ENCODE peak calls at places on chromosomes 16 and 17, in four cellular contexts. D, Z, F and E are unnamed samples.

GRCh38 chr16:89828870-89829629 is 775 bp downstream of the SPIRE2 start:
- DNase-seq in D (no peak), Z (no peak), F (no peak), E (peak; percentile 54)

GRCh38 chr17:82779541-82779940 is 27.7 kb downstream of the TBCD start:
- DNase-seq in D (no peak), Z (no peak), F (no peak), E (no peak)

GRCh38 chr16:85072947-85073346 is 39.3 kb downstream of the CIBAR2 start:
- DNase-seq in D (no peak), Z (no peak), F (no peak), E (no peak)

GRCh38 chr16:57999971-58000705 is at the start of gene ZNF319:
- DNase-seq in D (no peak), Z (no peak), F (no peak), E (peak; percentile 66)

GRCh38 chr17:48611213-48611612 is 396 bp upstream of the HOXB7 start:
- DNase-seq in D (no peak), Z (no peak), F (no peak), E (no peak)

GRCh38 chr16:15506441-15506840 is 72.1 kb downstream of the BMERB1 start:
- DNase-seq in D (no peak), Z (no peak), F (no peak), E (no peak)

GRCh38 chr16:89449726-89450335 is 40.5 kb downstream of the ANKRD11 start:
- DNase-seq in D (no peak), Z (no peak), F (peak; percentile 61), E (no peak)

GRCh38 chr17:78826836-78827509 is 13.6 kb downstream of the USP36 start:
- DNase-seq in D (no peak), Z (no peak), F (no peak), E (no peak)

GRCh38 chr17:67628580-67629013 is 89.1 kb upstream of the NOL11 start:
- DNase-seq in D (no peak), Z (no peak), F (no peak), E (peak; percentile 68)

GRCh38 chr17:43758497-43759174 is at the start of gene SOST:
- DNase-seq in D (no peak), Z (no peak), F (no peak), E (no peak)

GRCh38 chr16:89490386-89491237 is at the start of gene ANKRD11:
- DNase-seq in D (peak; percentile 97), Z (peak; percentile 98), F (peak; percentile 100), E (peak; percentile 98)

GRCh38 chr16:23835390-23836077 is at the start of gene PRKCB:
- DNase-seq in D (peak; percentile 47), Z (no peak), F (peak; percentile 32), E (peak; percentile 54)

GRCh38 chr17:13885953-13886889 is 183.1 kb upstream of the COX10 start:
- DNase-seq in D (no peak), Z (no peak), F (no peak), E (no peak)

GRCh38 chr16:53664724-53665345 is 38.8 kb downstream of the RPGRIP1L start:
- DNase-seq in D (no peak), Z (no peak), F (no peak), E (no peak)

GRCh38 chr17:43572368-43572980 is 26.3 kb upstream of the ETV4 start:
- DNase-seq in D (no peak), Z (peak; percentile 32), F (no peak), E (no peak)

GRCh38 chr16:68444058-68444657 is 4.2 kb downstream of the SMPD3 start:
- DNase-seq in D (peak; percentile 22), Z (peak; percentile 52), F (peak; percentile 44), E (peak; percentile 48)

GRCh38 chr17:44636562-44636961 is 19.7 kb upstream of the MEIOC start:
- DNase-seq in D (no peak), Z (peak; percentile 68), F (peak; percentile 60), E (no peak)

GRCh38 chr16:79132745-79133144 is 467.8 kb downstream of the MAF start:
- DNase-seq in D (no peak), Z (no peak), F (no peak), E (no peak)

GRCh38 chr17:8120520-8121443 is 2.5 kb upstream of the ALOXE3 start:
- DNase-seq in D (no peak), Z (peak; percentile 90), F (peak; percentile 72), E (peak; percentile 81)

GRCh38 chr16:67176662-67177061 is 6.3 kb downstream of the NOL3 start:
- DNase-seq in D (no peak), Z (no peak), F (no peak), E (no peak)

GRCh38 chr16:67174706-67175231 is 4.4 kb downstream of the NOL3 start:
- DNase-seq in D (no peak), Z (no peak), F (no peak), E (no peak)

GRCh38 chr16:67170948-67171649 is 761 bp downstream of the NOL3 start:
- DNase-seq in D (no peak), Z (no peak), F (no peak), E (no peak)

GRCh38 chr16:67173323-67173722 is 3.0 kb downstream of the NOL3 start:
- DNase-seq in D (no peak), Z (no peak), F (no peak), E (no peak)

GRCh38 chr16:67173808-67174705 is 3.7 kb downstream of the NOL3 start:
- DNase-seq in D (no peak), Z (peak; percentile 87), F (peak; percentile 90), E (peak; percentile 90)
- H3K4me1 ChIP-seq in D (peaks cover 2% of the 10 kb centered on the region), Z (peaks cover 51% of the 10 kb centered on the region), F (peaks cover 27% of the 10 kb centered on the region), E (peaks cover 25% of the 10 kb centered on the region)

DNA sequence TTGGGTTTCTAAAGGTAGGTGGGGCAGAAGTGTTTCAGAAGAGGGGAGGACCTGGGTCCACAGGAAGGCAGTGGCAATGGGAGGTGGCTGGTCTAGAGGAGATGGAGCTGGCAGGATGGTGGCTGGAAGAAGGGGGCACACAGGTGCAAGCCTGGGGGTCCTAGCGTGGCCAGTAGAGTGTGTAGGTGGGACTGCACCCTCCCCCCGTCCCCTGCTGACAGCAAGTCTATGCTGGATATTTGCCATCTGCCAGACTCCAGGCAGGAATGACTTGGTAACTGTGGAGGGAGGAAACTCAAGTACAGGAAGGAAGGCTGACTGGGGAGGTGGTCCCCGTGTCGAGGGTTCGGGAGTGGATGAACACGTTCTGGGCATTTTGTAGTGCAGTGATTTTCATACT is 8.6 kb downstream of the MED9 start:
- DNase-seq in D (no peak), Z (no peak), F (no peak), E (no peak)
- H3K4me1 ChIP-seq in D (no peaks in the 10 kb centered on the region), Z (peaks cover 6% of the 10 kb centered on the region), F (peaks cover 8% of the 10 kb centered on the region), E (no peaks in the 10 kb centered on the region)

DNA sequence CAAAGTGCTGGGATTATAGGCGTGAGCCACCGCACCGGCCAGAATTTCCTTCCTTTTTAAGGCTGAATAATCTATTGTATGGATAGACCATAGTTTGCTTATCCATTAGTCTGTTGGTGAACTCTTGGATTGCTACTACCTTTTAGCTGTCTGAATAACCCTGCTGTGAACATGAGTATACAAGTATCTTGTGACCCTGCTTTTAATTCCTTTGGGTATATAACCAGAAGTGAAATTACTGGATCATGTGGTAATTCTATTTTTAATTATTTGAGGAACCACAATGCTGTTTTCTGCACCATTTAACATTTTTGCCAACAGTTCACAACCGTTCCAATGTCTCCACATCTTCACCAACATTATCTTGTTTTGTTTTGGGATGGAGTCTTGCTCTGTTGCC is 4.6 kb upstream of the OTOA start:
- DNase-seq in D (no peak), Z (no peak), F (no peak), E (no peak)
- H3K4me1 ChIP-seq in D (no peaks in the 10 kb centered on the region), Z (no peaks in the 10 kb centered on the region), F (peaks cover 6% of the 10 kb centered on the region), E (peaks cover 12% of the 10 kb centered on the region)

DNA sequence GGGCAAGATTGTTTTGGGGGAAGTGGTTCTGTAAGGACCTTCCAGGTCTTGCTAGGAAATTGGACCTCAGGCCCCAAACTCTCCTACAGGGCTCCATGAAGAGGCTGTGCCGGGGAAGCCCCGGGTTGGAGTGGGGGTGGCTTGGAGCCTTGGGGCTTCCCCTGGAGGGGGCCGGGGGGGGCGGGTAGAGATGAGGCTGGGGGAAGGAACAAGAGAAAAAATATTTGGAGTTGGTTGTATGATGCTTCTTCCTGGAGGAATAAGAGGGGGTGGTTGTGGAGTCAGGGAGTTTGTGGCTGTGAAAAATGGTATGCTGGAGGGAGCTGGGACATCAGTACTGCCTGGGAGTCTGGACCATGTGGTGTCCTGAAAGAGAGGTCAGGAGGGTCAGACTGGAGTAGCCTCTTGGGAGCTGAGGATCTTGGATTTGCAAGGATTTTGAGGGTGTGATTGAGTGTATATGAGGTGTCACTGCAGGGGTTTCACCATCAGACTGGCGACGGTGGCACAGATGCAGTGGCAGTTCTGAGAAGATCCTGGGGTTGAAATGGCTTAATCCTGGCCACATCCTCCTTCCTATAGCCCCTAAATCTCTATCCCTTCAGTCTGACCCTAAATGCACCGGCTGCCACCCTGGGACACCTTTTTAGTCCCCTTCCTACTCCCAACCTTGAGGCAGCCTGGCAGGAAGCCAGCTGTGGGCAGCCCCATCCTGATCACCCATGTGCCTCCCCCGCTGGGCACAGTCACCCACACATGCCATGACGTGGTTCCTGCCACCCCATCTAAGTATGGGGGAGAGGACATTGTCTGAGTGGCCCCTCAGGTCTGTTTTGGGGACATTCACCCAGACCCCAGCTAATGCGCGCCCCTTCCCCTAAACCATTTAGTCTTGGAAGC is 10.9 kb downstream of the RARA start:
- DNase-seq in D (no peak), Z (no peak), F (no peak), E (peak; percentile 84)
- H3K4me1 ChIP-seq in D (peaks cover 16% of the 10 kb centered on the region), Z (peaks cover 67% of the 10 kb centered on the region), F (peaks cover 83% of the 10 kb centered on the region), E (peaks cover 51% of the 10 kb centered on the region)

DNA sequence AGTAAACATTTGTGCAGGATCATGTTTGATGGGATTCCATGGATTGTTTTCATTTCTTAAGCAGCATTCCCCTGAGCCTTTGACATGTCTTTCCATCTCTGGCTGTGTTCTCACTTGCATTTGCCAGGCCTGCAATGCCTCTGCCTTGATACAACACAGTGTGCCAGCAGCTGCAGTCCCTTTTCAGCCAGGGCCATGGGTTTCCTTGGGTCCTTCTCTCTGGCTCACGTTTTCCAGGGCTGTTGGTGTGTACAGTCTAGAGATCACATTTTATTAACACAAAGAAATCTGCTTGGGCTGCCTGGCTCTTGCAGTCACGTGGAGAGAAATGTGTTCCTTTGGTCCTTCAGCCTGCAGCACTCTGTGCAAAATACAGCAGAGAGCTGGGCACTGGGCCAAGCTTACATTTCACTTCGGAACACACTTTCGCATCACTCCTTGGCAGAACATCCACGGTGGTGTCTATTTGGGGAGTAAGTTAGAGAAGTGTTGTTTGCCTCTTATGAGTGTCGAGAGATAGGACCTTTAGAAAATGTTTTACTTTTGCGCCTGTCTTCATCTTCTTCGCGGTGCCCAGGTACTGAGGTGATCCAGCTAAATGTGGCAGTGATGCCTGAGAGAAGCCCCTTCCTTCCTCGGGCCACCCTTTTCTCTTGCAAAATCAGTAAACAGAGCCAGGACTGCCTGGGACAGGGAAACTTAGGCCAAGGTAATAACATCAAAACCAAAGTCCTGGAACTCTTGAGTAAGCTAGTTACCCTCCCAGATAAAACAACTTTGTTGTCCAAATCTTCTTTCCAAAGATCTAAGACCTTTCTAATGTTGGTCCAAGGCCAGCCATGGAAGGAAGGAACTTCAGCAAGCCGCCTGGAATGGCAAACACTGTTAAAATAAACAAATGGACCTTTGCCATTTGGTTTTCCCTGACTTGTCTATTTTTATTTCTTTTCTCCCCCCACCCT is 20.9 kb downstream of the HLF start:
- DNase-seq in D (no peak), Z (no peak), F (peak; percentile 21), E (peak; percentile 59)
- H3K4me1 ChIP-seq in D (no peaks in the 10 kb centered on the region), Z (peaks cover 6% of the 10 kb centered on the region), F (no peaks in the 10 kb centered on the region), E (peaks cover 10% of the 10 kb centered on the region)

GRCh38 chr16:50266337-50267091 is at the start of gene ADCY7:
- DNase-seq in D (no peak), Z (no peak), F (peak; percentile 38), E (no peak)
- H3K4me1 ChIP-seq in D (peaks cover 3% of the 10 kb centered on the region), Z (peaks cover 20% of the 10 kb centered on the region), F (peaks cover 14% of the 10 kb centered on the region), E (no peaks in the 10 kb centered on the region)

GRCh38 chr17:46176975-46177374 is 16.3 kb downstream of the KANSL1 start:
- DNase-seq in D (no peak), Z (no peak), F (no peak), E (no peak)
- H3K4me1 ChIP-seq in D (peaks cover 1% of the 10 kb centered on the region), Z (peaks cover 20% of the 10 kb centered on the region), F (no peaks in the 10 kb centered on the region), E (peaks cover 60% of the 10 kb centered on the region)

GRCh38 chr17:4004517-4005295 is 40.5 kb upstream of the ATP2A3 start:
- DNase-seq in D (no peak), Z (peak; percentile 51), F (peak; percentile 49), E (peak; percentile 81)
- H3K4me1 ChIP-seq in D (peaks cover 8% of the 10 kb centered on the region), Z (no peaks in the 10 kb centered on the region), F (peaks cover 9% of the 10 kb centered on the region), E (no peaks in the 10 kb centered on the region)

GRCh38 chr17:2398188-2398587 is 2.7 kb downstream of the MNT start:
- DNase-seq in D (no peak), Z (no peak), F (no peak), E (no peak)
- H3K4me1 ChIP-seq in D (peaks cover 21% of the 10 kb centered on the region), Z (peaks cover 47% of the 10 kb centered on the region), F (peaks cover 39% of the 10 kb centered on the region), E (peaks cover 45% of the 10 kb centered on the region)